ENCODE peak calls at places on chromosomes 6 and 20, in four cellular contexts. X is body of pancreas, Q is upper lobe of left lung, O is breast epithelium. L is an unnamed sample. For H3K27me3, the result is how much of the 10 kb centered on the place peaks cover.

GRCh38 chr6:29696147-29697129 is 15.5 kb upstream of the ZFP57 start:
- DNase-seq in O (no peak), Q (no peak), X (no peak), L (no peak)

GRCh38 chr6:30260036-30260504 is 46.9 kb upstream of the TRIM26 start:
- DNase-seq in O (peak), X (peak), Q (no peak), L (no peak)

GRCh38 chr6:157230971-157231370 is 92.3 kb downstream of the TMEM242 start:
- DNase-seq in X (no peak), Q (no peak), O (peak), L (no peak)

GRCh38 chr6:130749402-130749801 is 77.8 kb upstream of the SMLR1 start:
- DNase-seq in Q (no peak), O (no peak), X (no peak), L (no peak)

GRCh38 chr20:4951299-4951698 is 50.0 kb downstream of the SLC23A2 start:
- DNase-seq in Q (no peak), X (peak), O (no peak), L (no peak)

GRCh38 chr20:45374101-45374467 is 4.0 kb downstream of the TP53TG5 start:
- DNase-seq in Q (no peak), X (no peak), O (no peak), L (no peak)

GRCh38 chr6:797479-798077 is 104.6 kb upstream of the EXOC2 start:
- DNase-seq in X (peak), O (no peak), Q (no peak), L (no peak)

GRCh38 chr20:3045816-3046676 is at the start of gene MRPS26:
- DNase-seq in Q (peak), X (peak), O (peak), L (peak)

GRCh38 chr6:73285674-73286283 is 22.8 kb upstream of the KHDC1 start:
- DNase-seq in Q (no peak), X (no peak), O (no peak), L (no peak)

GRCh38 chr6:45930419-45931059 is 85.1 kb downstream of the CLIC5 start:
- DNase-seq in Q (peak), X (peak), O (no peak), L (no peak)

GRCh38 chr6:150865406-150866146 is at the start of gene MTHFD1L:
- DNase-seq in O (peak), Q (peak), X (peak), L (no peak)

GRCh38 chr6:1724124-1724523 is 114.4 kb downstream of the FOXC1 start:
- DNase-seq in Q (no peak), X (no peak), O (no peak), L (no peak)

GRCh38 chr20:59825944-59826759 is 107.3 kb downstream of the SYCP2 start:
- DNase-seq in Q (peak), O (peak), X (peak), L (no peak)

GRCh38 chr6:8905647-8906231 is 470.4 kb upstream of the SLC35B3 start:
- DNase-seq in X (peak), Q (peak), O (no peak), L (no peak)

GRCh38 chr20:49318091-49318429 is 40.2 kb upstream of the ZNFX1 start:
- DNase-seq in O (no peak), Q (no peak), X (no peak), L (no peak)
- H3K4me3 ChIP-seq in O (peak), Q (peak), X (no peak), L (peak)

GRCh38 chr6:148747493-148748160 is 797 bp downstream of the UST start:
- DNase-seq in Q (peak), O (peak), X (peak), L (no peak)
- TF ChIP-seq POLR2A in Q (no peak), O (no peak), X (no peak), L (no peak)

GRCh38 chr6:47023543-47023942 is 18.6 kb downstream of the ADGRF1 start:
- DNase-seq in Q (no peak), X (no peak), O (no peak), L (no peak)

GRCh38 chr6:47027315-47027714 is 14.8 kb downstream of the ADGRF1 start:
- DNase-seq in X (no peak), Q (no peak), O (no peak), L (no peak)

GRCh38 chr6:47029865-47030561 is 12.1 kb downstream of the ADGRF1 start:
- DNase-seq in O (no peak), X (no peak), Q (peak), L (no peak)

GRCh38 chr6:47028835-47029360 is 13.2 kb downstream of the ADGRF1 start:
- DNase-seq in O (no peak), Q (no peak), X (no peak), L (no peak)

DNA sequence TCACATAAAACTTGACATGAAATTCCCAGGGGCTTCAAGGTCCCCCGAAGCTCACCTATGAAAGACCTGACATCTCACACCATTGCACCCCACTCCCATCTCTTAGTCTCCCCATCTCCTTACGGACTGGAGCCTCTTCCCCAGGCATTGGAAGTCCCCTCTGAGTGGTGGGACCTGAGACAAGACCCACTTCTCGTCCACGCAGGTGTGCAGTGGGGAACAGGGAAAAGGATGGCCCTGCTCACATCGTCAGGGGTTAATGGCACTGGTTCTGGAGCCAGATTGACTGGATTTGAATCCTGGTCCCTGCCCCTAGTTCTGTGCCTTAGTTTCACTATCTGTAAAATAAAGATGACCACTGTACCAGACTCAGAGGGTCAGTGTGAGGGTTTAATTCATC is 15.5 kb downstream of the ADGRF1 start:
- DNase-seq in O (no peak), X (no peak), Q (no peak), L (no peak)
- H3K27me3 ChIP-seq in O (under half), X (under half), Q (under half), L (under half)

GRCh38 chr6:40586800-40587201 is 363 bp downstream of the LRFN2 start:
- DNase-seq in X (no peak), Q (no peak), O (no peak), L (no peak)

GRCh38 chr6:40585661-40586269 is 1.4 kb downstream of the LRFN2 start:
- DNase-seq in Q (no peak), X (no peak), O (no peak), L (no peak)

GRCh38 chr6:40585218-40585617 is 1.9 kb downstream of the LRFN2 start:
- DNase-seq in X (no peak), Q (no peak), O (no peak), L (no peak)

GRCh38 chr6:40587240-40588069 is at the start of gene LRFN2:
- DNase-seq in Q (peak), X (peak), O (peak), L (no peak)

GRCh38 chr6:40586369-40586768 is 795 bp downstream of the LRFN2 start:
- DNase-seq in Q (no peak), O (no peak), X (no peak), L (no peak)
- H3K4me3 ChIP-seq in Q (peak), O (peak), X (no peak), L (peak)

DNA sequence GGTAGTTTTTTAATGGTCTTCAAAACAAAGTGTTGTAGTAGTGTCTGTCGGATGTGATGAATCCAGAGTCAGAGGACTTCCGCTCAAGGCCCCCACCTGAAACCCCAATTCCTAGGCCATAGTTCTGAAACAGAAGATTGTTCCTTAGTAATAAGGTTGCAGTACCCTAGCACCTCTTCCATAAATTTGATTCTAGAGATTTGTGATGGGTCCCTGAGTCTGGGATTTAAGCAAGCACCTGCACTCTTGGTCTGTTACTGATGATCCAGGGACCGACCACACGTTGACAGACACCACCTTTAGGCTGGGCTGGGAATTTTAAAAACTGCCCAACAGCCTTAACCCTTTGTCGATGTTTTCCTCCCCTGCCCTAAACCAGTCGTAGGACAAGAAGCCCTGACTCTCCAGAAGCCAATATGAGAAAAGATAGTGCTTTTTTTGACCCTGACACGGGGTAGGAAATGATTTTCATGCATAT is 1.2 kb downstream of the KCTD20 start:
- DNase-seq in O (no peak), X (no peak), Q (no peak), L (no peak)
- TF ChIP-seq POLR2A in O (no peak), X (no peak), Q (no peak), L (no peak)

DNA sequence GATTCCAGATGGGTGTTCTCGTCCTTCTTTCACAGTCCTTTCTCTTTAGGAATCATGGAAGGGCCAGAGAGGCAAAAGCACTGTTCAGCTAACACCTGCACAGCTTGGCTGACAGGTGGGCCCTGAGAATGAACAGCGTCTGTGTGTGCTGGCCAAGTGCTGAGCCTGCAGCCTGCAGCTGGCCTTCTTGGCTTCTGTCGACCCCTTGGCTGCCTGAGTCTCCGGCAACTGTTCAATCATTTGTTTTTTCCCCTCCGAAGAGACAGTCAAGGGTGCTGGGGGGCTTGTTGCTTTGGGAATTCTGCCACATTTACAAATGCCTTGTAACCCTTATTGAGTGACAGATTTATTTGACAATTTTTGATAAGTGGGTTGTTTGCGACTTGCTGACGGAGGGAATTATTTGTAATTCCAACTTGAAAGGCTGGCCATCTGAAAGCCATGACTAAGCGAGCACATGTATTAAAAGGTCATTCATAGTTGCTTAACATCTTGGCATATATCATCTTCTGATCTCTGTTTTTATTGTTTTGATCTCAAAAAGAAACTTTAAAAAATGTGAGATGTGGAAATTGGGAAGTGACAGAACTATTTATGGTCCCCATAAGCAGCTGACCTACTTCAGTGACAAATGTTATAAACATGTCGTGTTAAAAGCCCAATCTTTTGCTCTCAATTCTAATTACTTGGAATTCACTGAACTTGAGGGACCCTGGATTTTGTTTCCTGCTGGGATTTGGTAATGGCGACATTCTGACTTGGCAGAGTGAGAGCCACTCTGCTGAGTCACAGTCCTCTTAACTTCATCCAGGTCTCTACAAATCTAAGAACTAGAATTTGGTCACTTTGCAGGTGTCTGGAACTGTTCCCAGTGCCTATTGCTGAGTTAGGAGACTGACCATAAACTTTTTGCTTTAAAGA is 41.9 kb upstream of the FERMT1 start:
- DNase-seq in Q (peak), O (no peak), X (peak), L (no peak)
- H3K27me3 ChIP-seq in Q (under half), O (under half), X (under half), L (under half)

L was measured in esophagus squamous epithelium.